ENCODE peak calls at places on chromosome 16, in ten cellular contexts. A, C, E, P, H, X, L, M, O and Q are unnamed samples.
A peak's percentile ranks its signal among the peaks of the same experiment; 100 is the strongest.

GRCh38 chr16:27377666-27378485 is 24.1 kb upstream of the IL21R start:
- DNase-seq in X (no peak), C (no peak), A (peak; percentile 46), O (no peak), L (no peak), P (peak; percentile 41), H (no peak), E (peak; percentile 9), M (no peak), Q (no peak)

GRCh38 chr16:77234611-77235010 is 35.4 kb downstream of the SYCE1L start:
- DNase-seq in L (no peak), X (no peak), C (no peak), P (no peak), A (no peak), E (no peak), M (no peak), O (no peak), H (no peak), Q (no peak)

GRCh38 chr16:50671644-50672260 is 9.4 kb downstream of the SNX20 start:
- DNase-seq in X (peak; percentile 47), C (peak; percentile 41), L (no peak), M (peak; percentile 39), E (no peak), A (no peak), O (peak; percentile 38), H (peak; percentile 74), P (peak; percentile 21), Q (peak; percentile 51)

GRCh38 chr16:30122621-30123160 is 329 bp downstream of the MAPK3 start:
- DNase-seq in O (peak; percentile 35), X (no peak), H (no peak), E (no peak), P (peak; percentile 20), A (peak; percentile 51), L (peak; percentile 40), C (peak; percentile 47), M (peak; percentile 5), Q (no peak)

GRCh38 chr16:21599158-21599993 is at the start of gene METTL9:
- DNase-seq in X (peak; percentile 95), O (peak; percentile 92), C (peak; percentile 95), L (peak; percentile 99), P (peak; percentile 95), E (peak; percentile 95), M (peak; percentile 95), H (peak; percentile 94), A (peak; percentile 97), Q (peak; percentile 97)

GRCh38 chr16:80189481-80190163 is 351.2 kb upstream of the DYNLRB2 start:
- DNase-seq in E (no peak), A (no peak), C (no peak), M (no peak), X (no peak), O (no peak), P (no peak), H (no peak), L (no peak), Q (no peak)

GRCh38 chr16:4879049-4879448 is 31.8 kb downstream of the UBN1 start:
- DNase-seq in M (no peak), O (no peak), E (no peak), X (no peak), A (no peak), P (no peak), C (no peak), H (no peak), L (peak; percentile 60), Q (no peak)

GRCh38 chr16:10970065-10970464 is 25.7 kb downstream of the CLEC16A start:
- DNase-seq in C (no peak), M (no peak), X (no peak), A (no peak), E (no peak), H (no peak), O (no peak), L (peak; percentile 41), P (no peak), Q (no peak)

GRCh38 chr16:75226550-75227360 is 8.0 kb downstream of the CTRB1 start:
- DNase-seq in O (no peak), X (no peak), M (no peak), P (no peak), L (no peak), C (peak; percentile 18), A (no peak), H (no peak), E (no peak), Q (no peak)

GRCh38 chr16:49262501-49262900 is 19.1 kb downstream of the CBLN1 start:
- DNase-seq in L (no peak), E (no peak), P (no peak), M (no peak), X (no peak), H (no peak), O (no peak), A (no peak), C (no peak), Q (no peak)
- H3K9me3 ChIP-seq in L (no peaks in the 10 kb centered on the region), E (no peaks in the 10 kb centered on the region), P (no peaks in the 10 kb centered on the region), M (no peaks in the 10 kb centered on the region), X (no peaks in the 10 kb centered on the region), H (no peaks in the 10 kb centered on the region), O (no peaks in the 10 kb centered on the region), A (no peaks in the 10 kb centered on the region), C (no peaks in the 10 kb centered on the region), Q (no peaks in the 10 kb centered on the region)

GRCh38 chr16:86576591-86577313 is 1.6 kb upstream of the FOXL1 start:
- DNase-seq in E (no peak), M (peak; percentile 53), X (no peak), A (no peak), L (peak; percentile 60), O (no peak), P (no peak), C (no peak), H (peak; percentile 63), Q (no peak)

GRCh38 chr16:86577314-86577971 is 906 bp upstream of the FOXL1 start:
- DNase-seq in O (no peak), X (no peak), C (no peak), M (peak; percentile 93), L (peak; percentile 41), H (no peak), E (no peak), A (no peak), P (no peak), Q (no peak)

GRCh38 chr16:86574646-86575045 is 3.7 kb upstream of the FOXL1 start:
- DNase-seq in A (no peak), H (no peak), O (no peak), L (no peak), E (no peak), P (no peak), X (no peak), C (no peak), M (no peak), Q (no peak)

GRCh38 chr16:86575095-86575685 is 3.2 kb upstream of the FOXL1 start:
- DNase-seq in P (no peak), O (no peak), E (no peak), C (no peak), M (no peak), H (no peak), L (no peak), A (no peak), X (no peak), Q (no peak)

GRCh38 chr16:86575754-86576557 is 2.4 kb upstream of the FOXL1 start:
- DNase-seq in H (peak; percentile 89), E (peak; percentile 81), L (peak; percentile 98), M (peak; percentile 99), O (no peak), P (no peak), X (peak; percentile 65), A (peak; percentile 79), C (peak; percentile 79), Q (peak; percentile 64)
- H3K4me3 ChIP-seq in H (peak overlapping the region; percentile 45), E (peak overlapping the region; percentile 47), L (peak overlapping the region; percentile 81), M (peak overlapping the region; percentile 62), O (peak overlapping the region; percentile 13), P (no peak overlapping the region), X (no peak overlapping the region), A (peak overlapping the region; percentile 12), C (peak overlapping the region; percentile 37), Q (peak overlapping the region; percentile 47)

GRCh38 chr16:35686595-35686994 is 2227.2 kb downstream of the TP53TG3F start:
- DNase-seq in E (no peak), X (no peak), C (no peak), L (no peak), A (no peak), O (no peak), P (no peak), H (no peak), M (no peak), Q (no peak)
- H3K9me3 ChIP-seq in E (no peaks in the 10 kb centered on the region), X (no peaks in the 10 kb centered on the region), C (no peaks in the 10 kb centered on the region), L (no peaks in the 10 kb centered on the region), A (peaks cover 30% of the 10 kb centered on the region), O (no peaks in the 10 kb centered on the region), P (peaks cover 6% of the 10 kb centered on the region), H (peaks cover 32% of the 10 kb centered on the region), M (no peaks in the 10 kb centered on the region), Q (no peaks in the 10 kb centered on the region)

DNA sequence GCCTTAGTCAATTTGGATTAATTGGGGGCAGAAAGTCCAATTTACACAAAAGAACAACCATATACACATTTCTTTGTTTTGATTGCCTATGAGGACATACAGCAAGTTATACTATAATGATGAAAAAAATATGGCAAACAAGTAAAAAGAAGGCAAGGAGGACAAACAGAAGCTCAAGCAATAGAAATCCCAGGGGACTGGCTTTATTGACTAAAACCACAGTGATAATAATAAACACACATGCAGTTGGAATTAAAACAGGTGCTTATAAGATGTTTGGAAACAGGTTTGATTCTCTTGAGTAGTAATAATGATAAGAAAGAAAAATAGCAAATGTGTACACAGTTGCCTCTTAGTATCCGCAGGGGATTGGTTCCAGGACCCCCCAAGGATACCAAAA is 176.4 kb downstream of the SHISA9 start:
- DNase-seq in A (no peak), C (no peak), H (no peak), L (no peak), P (no peak), M (no peak), O (no peak), X (no peak), E (no peak), Q (no peak)
- H3K4me3 ChIP-seq in A (no peak overlapping the region), C (no peak overlapping the region), H (no peak overlapping the region), L (no peak overlapping the region), P (no peak overlapping the region), M (no peak overlapping the region), O (no peak overlapping the region), X (no peak overlapping the region), E (no peak overlapping the region), Q (no peak overlapping the region)

GRCh38 chr16:68574479-68574878 is 35.4 kb downstream of the ZFP90 start:
- DNase-seq in E (no peak), O (no peak), X (no peak), C (no peak), P (no peak), A (no peak), H (no peak), L (no peak), M (no peak), Q (no peak)
- H3K9me3 ChIP-seq in E (peaks cover 19% of the 10 kb centered on the region), O (peaks cover 30% of the 10 kb centered on the region), X (peaks cover 57% of the 10 kb centered on the region), C (peaks cover 7% of the 10 kb centered on the region), P (peaks cover 49% of the 10 kb centered on the region), A (peaks cover 67% of the 10 kb centered on the region), H (peaks cover 21% of the 10 kb centered on the region), L (peaks cover 4% of the 10 kb centered on the region), M (peaks cover 2% of the 10 kb centered on the region), Q (peaks cover 6% of the 10 kb centered on the region)